ENCODE peak calls at places on chromosome 6, in nine cellular contexts. C, J, F, B, E, H, T, U and P are unnamed samples.

GRCh38 chr6:160692369-160692959 is 9.6 kb upstream of the PLG start:
- DNase-seq in F (no peak), U (no peak), T (no peak), H (no peak), J (no peak), C (no peak), B (no peak), E (no peak), P (no peak)

GRCh38 chr6:166752097-166752496 is 125.0 kb upstream of the RPS6KA2 start:
- DNase-seq in H (no peak), U (no peak), T (no peak), J (no peak), B (no peak), F (no peak), C (no peak), E (no peak), P (no peak)

GRCh38 chr6:35435075-35435837 is 16.9 kb upstream of the FANCE start:
- DNase-seq in F (no peak), E (no peak), J (no peak), H (no peak), U (no peak), T (no peak), C (no peak), B (no peak), P (no peak)

GRCh38 chr6:134814076-134814709 is 135.7 kb downstream of the ALDH8A1 start:
- DNase-seq in J (no peak), B (no peak), F (no peak), T (no peak), U (no peak), C (no peak), E (peak; percentile 94), H (peak; percentile 82), P (no peak)

GRCh38 chr6:166375013-166375412 is 7.7 kb downstream of the MPC1 start:
- DNase-seq in F (no peak), C (no peak), T (no peak), B (no peak), U (no peak), E (no peak), H (no peak), J (no peak), P (no peak)

GRCh38 chr6:138267971-138268895 is 49.9 kb upstream of the PBOV1 start:
- DNase-seq in T (no peak), F (no peak), C (no peak), J (no peak), B (no peak), E (no peak), U (no peak), H (no peak), P (no peak)

GRCh38 chr6:133939778-133940667 is 13.0 kb upstream of the TBPL1 start:
- DNase-seq in T (no peak), J (no peak), E (peak; percentile 15), C (no peak), F (no peak), B (no peak), U (no peak), H (no peak), P (no peak)

GRCh38 chr6:7165002-7165735 is 57.4 kb downstream of the RREB1 start:
- DNase-seq in H (peak; percentile 68), B (no peak), T (no peak), F (no peak), C (peak; percentile 43), U (no peak), E (no peak), J (no peak), P (no peak)

GRCh38 chr6:149457316-149457884 is 27.4 kb downstream of the ZC3H12D start:
- DNase-seq in H (peak; percentile 59), C (no peak), E (no peak), T (no peak), J (no peak), U (no peak), F (no peak), B (no peak), P (no peak)

GRCh38 chr6:126947070-126947469 is 171.4 kb upstream of the RSPO3 start:
- DNase-seq in J (no peak), B (no peak), E (no peak), F (no peak), U (no peak), C (no peak), T (no peak), H (peak; percentile 2), P (no peak)

GRCh38 chr6:108684809-108685329 is 124.2 kb downstream of the FOXO3 start:
- DNase-seq in T (no peak), H (peak; percentile 51), F (no peak), E (peak; percentile 76), U (no peak), C (no peak), B (no peak), J (no peak), P (peak; percentile 39)

GRCh38 chr6:26414281-26414680 is 12.2 kb downstream of the BTN3A1 start:
- DNase-seq in B (no peak), E (no peak), J (no peak), F (no peak), U (no peak), T (no peak), C (no peak), H (no peak), P (no peak)

GRCh38 chr6:151413372-151414145 is 22.2 kb upstream of the ZBTB2 start:
- DNase-seq in H (no peak), U (no peak), T (peak; percentile 48), C (no peak), J (no peak), B (no peak), F (no peak), E (no peak), P (no peak)

GRCh38 chr6:25027221-25027916 is 91.6 kb upstream of the RIPOR2 start:
- DNase-seq in E (no peak), B (no peak), J (no peak), H (no peak), T (peak; percentile 76), U (peak; percentile 69), C (no peak), F (peak; percentile 75), P (no peak)

GRCh38 chr6:25025248-25025918 is 89.6 kb upstream of the RIPOR2 start:
- DNase-seq in T (no peak), C (no peak), U (no peak), B (no peak), H (no peak), F (no peak), E (no peak), J (no peak), P (no peak)

GRCh38 chr6:25028346-25028745 is 92.6 kb upstream of the RIPOR2 start:
- DNase-seq in H (no peak), T (no peak), F (no peak), J (no peak), E (no peak), B (no peak), U (no peak), C (no peak), P (no peak)

GRCh38 chr6:25025919-25026301 is 90.2 kb upstream of the RIPOR2 start:
- DNase-seq in B (no peak), F (no peak), J (no peak), H (peak; percentile 22), T (no peak), E (no peak), C (no peak), U (no peak), P (no peak)

DNA sequence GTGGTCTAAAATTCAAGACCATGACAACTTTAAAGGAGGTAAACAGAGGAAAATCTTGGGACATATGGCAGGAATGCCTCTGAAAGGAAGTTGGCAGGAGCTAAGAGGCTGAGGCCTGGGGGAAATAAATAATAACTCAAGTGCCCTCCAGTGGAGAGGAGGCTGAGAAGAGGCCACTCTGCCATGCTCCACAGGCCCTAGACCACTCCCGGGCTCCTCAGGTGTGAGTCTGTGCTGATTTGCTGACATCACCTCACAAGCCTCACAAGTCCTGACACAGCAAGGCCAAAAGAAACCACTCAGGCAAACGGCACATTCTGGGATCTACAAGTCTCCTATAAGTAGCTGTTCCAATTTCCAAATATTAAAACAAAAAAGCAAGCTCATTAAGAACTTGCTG is 91.0 kb upstream of the RIPOR2 start:
- DNase-seq in F (peak; percentile 83), C (no peak), B (no peak), E (no peak), T (no peak), U (no peak), H (no peak), J (no peak), P (no peak)
- TF ChIP-seq CTCF in F (no peak), C (no peak), B (no peak), E (no peak), T (no peak), U (no peak), H (no peak), J (no peak), P (no peak)

GRCh38 chr6:164455835-164456234 is 853.6 kb downstream of the C6orf118 start:
- DNase-seq in F (no peak), U (peak; percentile 32), J (no peak), E (no peak), H (no peak), C (no peak), B (no peak), T (no peak), P (peak; percentile 0)

DNA sequence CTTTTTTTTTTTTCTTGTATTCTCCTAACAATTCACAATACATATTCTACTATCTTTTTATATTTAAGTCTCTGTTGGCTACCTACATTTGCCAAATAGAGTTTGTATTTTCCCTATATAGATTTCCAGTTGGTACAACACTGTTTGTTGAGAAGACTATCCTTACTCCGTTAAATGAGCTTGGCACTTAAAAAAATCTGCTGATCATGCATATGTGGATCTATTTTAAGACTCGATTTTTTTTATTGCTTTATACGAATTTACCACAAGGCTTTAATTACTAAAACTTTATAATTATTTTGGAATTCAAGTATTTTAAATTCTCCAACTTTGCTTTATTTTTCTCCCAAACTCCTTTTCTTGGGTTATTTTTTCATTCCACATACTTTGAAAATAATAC is 855.6 kb downstream of the C6orf118 start:
- DNase-seq in F (no peak), J (no peak), H (no peak), B (no peak), C (no peak), T (no peak), E (no peak), U (no peak), P (no peak)
- H3K9me3 ChIP-seq in F (no peaks in the 10 kb centered on the region), J (no peaks in the 10 kb centered on the region), H (peaks cover 5% of the 10 kb centered on the region), B (peaks cover 6% of the 10 kb centered on the region), C (no peaks in the 10 kb centered on the region), T (no peaks in the 10 kb centered on the region), E (no peaks in the 10 kb centered on the region), U (no peaks in the 10 kb centered on the region), P (no peaks in the 10 kb centered on the region)

DNA sequence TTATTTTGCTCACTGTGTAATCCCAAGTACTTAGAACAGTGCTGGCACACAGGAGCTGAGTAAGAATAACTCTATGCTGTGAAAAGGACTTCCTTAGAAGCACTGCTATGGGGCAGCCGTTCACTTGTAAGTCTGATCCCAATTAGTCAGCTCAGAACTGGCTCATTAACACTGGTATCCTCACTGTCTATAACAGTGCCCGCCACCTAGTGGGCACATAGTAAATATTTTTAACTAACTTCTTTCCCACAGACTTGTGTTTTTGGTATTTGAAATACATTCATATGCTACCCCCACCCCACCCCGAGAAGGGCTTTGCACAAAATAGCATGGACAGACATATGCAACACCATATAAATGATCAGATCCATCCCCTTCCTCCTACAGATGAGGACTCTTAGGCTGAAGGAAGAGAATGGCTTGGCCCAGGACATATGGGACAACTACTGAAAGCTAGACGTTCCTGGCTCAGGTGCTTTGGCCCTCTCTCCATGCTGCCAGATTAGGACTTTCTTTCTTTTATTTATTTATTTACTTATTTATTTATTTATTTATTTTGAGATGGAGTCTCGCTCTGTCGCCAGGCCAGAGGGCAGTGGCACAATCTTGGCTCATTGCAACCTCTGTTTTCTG is 47.1 kb downstream of the DST start:
- DNase-seq in F (no peak), H (peak; percentile 30), T (peak; percentile 3), E (peak; percentile 43), B (peak; percentile 12), U (peak; percentile 34), C (peak; percentile 23), J (no peak), P (peak; percentile 35)
- TF ChIP-seq CTCF in F (peak; percentile 58), H (peak; percentile 50), T (peak; percentile 72), E (peak; percentile 81), B (peak; percentile 59), U (peak; percentile 77), C (peak; percentile 61), J (peak; percentile 54), P (peak; percentile 61)

GRCh38 chr6:87884203-87884602 is 163.4 kb upstream of the SPACA1 start:
- DNase-seq in U (no peak), T (no peak), J (no peak), B (no peak), E (no peak), F (no peak), H (no peak), C (no peak), P (no peak)
- H3K9me3 ChIP-seq in U (no peaks in the 10 kb centered on the region), T (no peaks in the 10 kb centered on the region), J (no peaks in the 10 kb centered on the region), B (no peaks in the 10 kb centered on the region), E (no peaks in the 10 kb centered on the region), F (no peaks in the 10 kb centered on the region), H (no peaks in the 10 kb centered on the region), C (no peaks in the 10 kb centered on the region), P (no peaks in the 10 kb centered on the region)